ENCODE peak calls at places on chromosomes 7 and 10, in six cellular contexts. P, X, V, G, T and R are unnamed samples.
A peak's percentile ranks its signal among the peaks of the same experiment; 100 is the strongest.

GRCh38 chr10:86294346-86295265 is 72.0 kb downstream of the GRID1 start:
- DNase-seq in G (no peak), V (no peak), P (no peak), X (no peak), T (peak; percentile 49), R (no peak)

GRCh38 chr10:121658611-121659010 is 60.4 kb upstream of the FGFR2 start:
- DNase-seq in T (no peak), V (no peak), G (no peak), X (no peak), P (no peak), R (no peak)

GRCh38 chr7:156219307-156220077 is 407.2 kb upstream of the SHH start:
- DNase-seq in G (no peak), T (no peak), X (no peak), P (no peak), V (no peak), R (no peak)

GRCh38 chr7:137932881-137933269 is 69.0 kb downstream of the CREB3L2 start:
- DNase-seq in P (peak; percentile 44), V (no peak), X (no peak), G (peak; percentile 49), T (no peak), R (no peak)

GRCh38 chr10:24209421-24209770 is 458 bp downstream of the KIAA1217 start:
- DNase-seq in G (peak; percentile 23), T (no peak), P (peak; percentile 41), X (no peak), V (peak; percentile 46), R (peak; percentile 15)

GRCh38 chr10:5559642-5560141 is 34.9 kb downstream of the CALML3 start:
- DNase-seq in G (peak; percentile 69), T (no peak), X (no peak), P (no peak), V (no peak), R (peak; percentile 63)

GRCh38 chr7:23315366-23315765 is 16.2 kb downstream of the MALSU1 start:
- DNase-seq in P (no peak), V (no peak), G (peak; percentile 65), X (no peak), T (no peak), R (no peak)

GRCh38 chr7:87091487-87092066 is 32.1 kb upstream of the ELAPOR2 start:
- DNase-seq in T (no peak), P (no peak), V (peak; percentile 2), X (no peak), G (no peak), R (no peak)

GRCh38 chr7:71735961-71736556 is 604.1 kb downstream of the GALNT17 start:
- DNase-seq in P (peak; percentile 79), G (peak; percentile 70), V (peak; percentile 85), T (no peak), X (no peak), R (peak; percentile 11)

GRCh38 chr7:37901236-37901827 is 15.3 kb downstream of the SFRP4 start:
- DNase-seq in T (no peak), X (no peak), G (peak; percentile 74), P (no peak), V (peak; percentile 55), R (no peak)

GRCh38 chr7:35250941-35251340 is 3.0 kb downstream of the TBX20 start:
- DNase-seq in T (no peak), G (no peak), X (no peak), P (no peak), V (no peak), R (no peak)

GRCh38 chr10:93074137-93074596 is 474 bp downstream of the CYP26A1 start:
- DNase-seq in G (no peak), P (no peak), V (peak; percentile 73), T (no peak), X (no peak), R (no peak)
- H3K4me3 ChIP-seq in G (no peak overlapping the region), P (no peak overlapping the region), V (peak overlapping the region; percentile 66), T (peak overlapping the region; percentile 36), X (peak overlapping the region; percentile 15), R (peak overlapping the region; percentile 39)

GRCh38 chr10:130836344-130836743 is 475.2 kb downstream of the TCERG1L start:
- DNase-seq in V (no peak), X (no peak), G (no peak), P (no peak), T (no peak), R (no peak)

GRCh38 chr10:130833596-130833995 is 477.9 kb downstream of the TCERG1L start:
- DNase-seq in P (no peak), X (no peak), G (no peak), T (no peak), V (no peak), R (no peak)

GRCh38 chr10:130834573-130834972 is 476.9 kb downstream of the TCERG1L start:
- DNase-seq in X (no peak), P (no peak), T (no peak), V (no peak), G (no peak), R (no peak)

GRCh38 chr10:130834170-130834569 is 477.4 kb downstream of the TCERG1L start:
- DNase-seq in V (peak; percentile 59), G (no peak), P (no peak), X (no peak), T (no peak), R (no peak)

GRCh38 chr10:130835068-130835467 is 476.5 kb downstream of the TCERG1L start:
- DNase-seq in X (no peak), T (no peak), V (no peak), G (no peak), P (no peak), R (no peak)
- TF ChIP-seq CTCF in X (no peak), T (no peak), V (no peak), G (no peak), P (no peak), R (no peak)

DNA sequence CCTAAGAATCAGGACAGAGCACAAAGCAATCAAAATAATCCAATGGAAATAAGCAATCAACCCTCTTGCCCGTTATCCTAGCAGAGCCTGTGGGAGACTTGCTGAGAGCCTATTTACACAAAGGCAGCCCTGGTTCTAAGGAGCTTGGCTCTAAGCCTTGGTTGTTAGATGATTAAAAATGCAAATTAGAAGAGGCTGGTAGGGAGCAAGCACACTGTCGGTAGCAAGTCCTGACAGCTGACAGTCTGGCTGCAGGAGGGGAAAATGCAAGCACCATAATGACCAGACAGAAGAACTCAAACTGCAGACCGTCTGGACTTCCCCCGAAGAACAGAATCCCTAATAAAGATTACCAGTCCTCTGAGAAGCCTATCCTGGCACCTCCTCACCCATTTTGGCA is 131.8 kb upstream of the CTTNBP2 start:
- DNase-seq in V (peak; percentile 85), X (no peak), G (no peak), P (no peak), T (no peak), R (no peak)
- H3K4me3 ChIP-seq in V (no peak overlapping the region), X (no peak overlapping the region), G (no peak overlapping the region), P (no peak overlapping the region), T (no peak overlapping the region), R (no peak overlapping the region)

GRCh38 chr10:125146791-125147604 is 13.4 kb downstream of the CTBP2 start:
- DNase-seq in P (no peak), V (no peak), G (no peak), T (no peak), X (no peak), R (no peak)
- TF ChIP-seq CTCF in P (no peak), V (no peak), G (no peak), T (no peak), X (no peak), R (no peak)

DNA sequence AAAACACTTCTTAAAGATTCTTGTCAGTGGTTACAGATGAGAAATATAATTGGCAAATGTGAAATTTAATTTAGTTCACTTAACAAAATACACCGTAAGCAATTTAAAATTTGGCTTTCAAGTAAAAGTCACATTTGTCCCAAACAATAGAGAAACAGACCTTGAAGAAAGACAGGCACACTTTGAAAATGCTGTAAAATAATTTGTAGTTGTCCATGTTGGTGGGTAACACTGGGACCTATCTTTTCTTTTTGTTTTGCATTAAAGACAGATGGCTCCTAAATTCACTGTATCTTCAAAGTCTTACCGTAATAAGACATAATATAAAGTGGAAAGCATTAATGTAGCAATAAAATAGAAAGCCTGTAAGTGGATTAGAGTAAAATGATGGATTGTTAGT is 3.3 kb downstream of the GRK5 start:
- DNase-seq in V (no peak), T (no peak), P (no peak), X (no peak), G (no peak), R (no peak)
- H3K4me3 ChIP-seq in V (no peak overlapping the region), T (no peak overlapping the region), P (no peak overlapping the region), X (no peak overlapping the region), G (no peak overlapping the region), R (no peak overlapping the region)

DNA sequence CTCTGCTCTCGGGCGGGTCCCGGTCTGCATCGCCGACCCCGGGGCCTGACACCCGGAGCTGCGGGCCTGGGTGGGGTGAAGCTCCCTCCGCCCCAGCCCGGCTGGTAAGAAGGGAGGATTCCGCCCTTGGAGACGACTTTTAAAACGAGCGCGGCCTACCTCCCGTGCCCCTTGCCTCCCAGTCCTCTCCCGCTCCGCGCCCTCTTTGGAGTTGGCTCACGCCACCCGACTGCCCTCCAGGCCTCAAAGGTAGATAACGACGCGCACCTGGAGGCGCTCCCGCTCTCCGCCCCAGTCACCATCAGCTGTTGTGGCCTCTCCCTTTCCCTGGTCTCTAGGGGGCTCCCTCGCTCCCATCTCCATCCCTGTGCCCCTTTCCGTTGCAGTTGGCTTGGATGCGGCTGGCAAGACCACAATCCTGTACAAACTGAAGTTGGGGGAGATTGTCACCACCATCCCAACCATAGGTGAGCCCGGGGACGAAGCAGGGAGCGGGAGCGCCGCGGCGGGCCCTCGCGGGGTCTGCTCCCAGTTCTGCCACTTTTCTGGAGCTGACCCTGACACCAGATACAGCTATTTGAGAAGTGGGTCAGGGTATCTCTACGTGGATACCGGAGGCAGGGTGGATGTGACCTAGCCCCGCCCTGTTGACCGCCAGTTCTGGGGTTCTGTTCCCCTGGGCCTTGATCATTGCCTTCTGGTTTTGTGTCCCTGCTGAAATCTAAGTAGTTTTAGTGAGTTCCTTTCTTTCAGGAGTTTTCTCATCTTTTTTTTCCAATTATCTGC is 679 bp downstream of the ARF5 start:
- DNase-seq in T (no peak), G (peak; percentile 46), V (peak; percentile 84), X (no peak), P (peak; percentile 41), R (peak; percentile 19)
- TF ChIP-seq CTCF in T (no peak), G (peak; percentile 63), V (peak; percentile 70), X (peak; percentile 79), P (peak; percentile 5), R (peak; percentile 65)

DNA sequence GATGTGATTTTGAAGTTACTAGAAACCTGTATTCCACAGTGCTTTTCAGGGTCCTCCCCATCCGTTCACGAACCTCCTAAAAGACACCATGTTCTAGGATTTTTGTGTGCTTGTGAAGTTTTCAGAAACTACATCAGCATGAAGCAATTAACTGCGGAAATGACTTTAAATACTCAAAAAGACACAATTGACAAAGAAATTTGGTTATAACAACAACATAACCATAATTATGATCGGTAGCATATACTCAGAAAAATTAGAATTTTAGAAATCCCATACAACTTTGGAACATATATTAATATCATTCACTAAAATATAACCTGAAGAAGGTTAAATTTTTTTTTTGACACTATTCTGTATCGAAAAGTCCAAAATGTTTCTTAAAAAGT is 43.8 kb upstream of the FAM20C start:
- DNase-seq in T (no peak), V (no peak), G (no peak), P (no peak), X (no peak), R (no peak)
- H3K4me3 ChIP-seq in T (peak overlapping the region; percentile 47), V (peak overlapping the region; percentile 60), G (peak overlapping the region; percentile 69), P (no peak overlapping the region), X (peak overlapping the region; percentile 69), R (peak overlapping the region; percentile 48)

DNA sequence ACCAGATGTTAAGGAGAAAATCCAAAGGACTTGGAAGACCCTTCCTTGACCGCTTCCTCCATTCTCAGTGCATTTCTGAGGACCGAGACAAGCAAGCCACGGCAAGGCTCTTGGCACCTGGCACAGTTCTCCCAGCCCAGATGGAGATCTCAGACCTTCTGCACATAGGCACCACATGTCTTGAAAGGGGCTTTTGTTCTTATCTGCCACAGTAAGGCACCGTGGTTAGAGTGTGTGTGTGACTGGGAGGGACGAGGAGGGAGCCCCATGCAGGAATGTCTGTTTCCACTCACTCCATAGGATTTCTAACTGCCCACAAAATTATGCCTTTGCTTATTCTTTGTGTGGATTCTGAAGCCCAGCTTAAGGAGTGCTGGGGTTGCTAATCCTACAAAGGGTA is 10.3 kb upstream of the WDR86 start:
- DNase-seq in P (no peak), T (no peak), X (no peak), G (no peak), V (no peak), R (no peak)
- TF ChIP-seq CTCF in P (no peak), T (no peak), X (no peak), G (no peak), V (no peak), R (no peak)